ENCODE peak calls at places on chromosomes 12 and 14, in ten cellular contexts. One of them, this sample, is unnamed.

GRCh38 chr12:583251-583869 is 79.9 kb downstream of the NINJ2 start:
- DNase-seq in GM04504: no peak
- DNase-seq in HEK293T: no peak
- DNase-seq in non-pigmented ciliary epithelial cell: no peak
- DNase-seq in stimulated activated CD4-positive, alpha-beta T cell treated with anti-CD3 and anti-CD28 coated beads, TNF-alpha, amount 100 ng/mL, for 4 hours: no peak
- DNase-seq in nephron progenitor cell: peak
- DNase-seq in T-cell: no peak
- DNase-seq in left lung: no peak
- DNase-seq in HS-5: no peak
- DNase-seq in stimulated activated CD8-positive, alpha-beta memory T cell treated with anti-CD3 and anti-CD28 coated beads, Interleukin-4, amount 100 ng/mL, for 1 hour: no peak
- DNase-seq in this sample: no peak

GRCh38 chr12:50569876-50570275 is 65.1 kb downstream of the DIP2B start:
- DNase-seq in GM04504: no peak
- DNase-seq in HEK293T: no peak
- DNase-seq in non-pigmented ciliary epithelial cell: no peak
- DNase-seq in stimulated activated CD4-positive, alpha-beta T cell treated with anti-CD3 and anti-CD28 coated beads, TNF-alpha, amount 100 ng/mL, for 4 hours: no peak
- DNase-seq in nephron progenitor cell: no peak
- DNase-seq in T-cell: no peak
- DNase-seq in left lung: no peak
- DNase-seq in HS-5: no peak
- DNase-seq in stimulated activated CD8-positive, alpha-beta memory T cell treated with anti-CD3 and anti-CD28 coated beads, Interleukin-4, amount 100 ng/mL, for 1 hour: no peak
- DNase-seq in this sample: no peak

GRCh38 chr14:91727121-91727520 is 4.8 kb downstream of the CATSPERB start:
- DNase-seq in GM04504: no peak
- DNase-seq in HEK293T: no peak
- DNase-seq in non-pigmented ciliary epithelial cell: no peak
- DNase-seq in stimulated activated CD4-positive, alpha-beta T cell treated with anti-CD3 and anti-CD28 coated beads, TNF-alpha, amount 100 ng/mL, for 4 hours: no peak
- DNase-seq in nephron progenitor cell: no peak
- DNase-seq in T-cell: no peak
- DNase-seq in left lung: no peak
- DNase-seq in HS-5: no peak
- DNase-seq in stimulated activated CD8-positive, alpha-beta memory T cell treated with anti-CD3 and anti-CD28 coated beads, Interleukin-4, amount 100 ng/mL, for 1 hour: no peak
- DNase-seq in this sample: no peak

GRCh38 chr12:90036641-90037040 is 328.0 kb upstream of the ATP2B1 start:
- DNase-seq in GM04504: no peak
- DNase-seq in HEK293T: no peak
- DNase-seq in non-pigmented ciliary epithelial cell: no peak
- DNase-seq in stimulated activated CD4-positive, alpha-beta T cell treated with anti-CD3 and anti-CD28 coated beads, TNF-alpha, amount 100 ng/mL, for 4 hours: no peak
- DNase-seq in nephron progenitor cell: no peak
- DNase-seq in T-cell: no peak
- DNase-seq in left lung: no peak
- DNase-seq in HS-5: peak
- DNase-seq in stimulated activated CD8-positive, alpha-beta memory T cell treated with anti-CD3 and anti-CD28 coated beads, Interleukin-4, amount 100 ng/mL, for 1 hour: no peak
- DNase-seq in this sample: no peak

GRCh38 chr12:3463927-3464326 is 27.1 kb upstream of the PRMT8 start:
- DNase-seq in GM04504: no peak
- DNase-seq in HEK293T: no peak
- DNase-seq in non-pigmented ciliary epithelial cell: no peak
- DNase-seq in stimulated activated CD4-positive, alpha-beta T cell treated with anti-CD3 and anti-CD28 coated beads, TNF-alpha, amount 100 ng/mL, for 4 hours: no peak
- DNase-seq in nephron progenitor cell: no peak
- DNase-seq in T-cell: no peak
- DNase-seq in left lung: no peak
- DNase-seq in HS-5: no peak
- DNase-seq in stimulated activated CD8-positive, alpha-beta memory T cell treated with anti-CD3 and anti-CD28 coated beads, Interleukin-4, amount 100 ng/mL, for 1 hour: no peak
- DNase-seq in this sample: no peak

GRCh38 chr12:70609203-70609602 is 28.0 kb downstream of the PTPRB start:
- DNase-seq in GM04504: no peak
- DNase-seq in HEK293T: peak
- DNase-seq in non-pigmented ciliary epithelial cell: no peak
- DNase-seq in stimulated activated CD4-positive, alpha-beta T cell treated with anti-CD3 and anti-CD28 coated beads, TNF-alpha, amount 100 ng/mL, for 4 hours: no peak
- DNase-seq in nephron progenitor cell: no peak
- DNase-seq in T-cell: no peak
- DNase-seq in left lung: no peak
- DNase-seq in HS-5: no peak
- DNase-seq in stimulated activated CD8-positive, alpha-beta memory T cell treated with anti-CD3 and anti-CD28 coated beads, Interleukin-4, amount 100 ng/mL, for 1 hour: no peak
- DNase-seq in this sample: no peak

GRCh38 chr12:104276192-104277131 is 27.1 kb upstream of the EID3 start:
- DNase-seq in GM04504: no peak
- DNase-seq in HEK293T: no peak
- DNase-seq in non-pigmented ciliary epithelial cell: no peak
- DNase-seq in stimulated activated CD4-positive, alpha-beta T cell treated with anti-CD3 and anti-CD28 coated beads, TNF-alpha, amount 100 ng/mL, for 4 hours: no peak
- DNase-seq in nephron progenitor cell: no peak
- DNase-seq in T-cell: no peak
- DNase-seq in left lung: peak
- DNase-seq in HS-5: no peak
- DNase-seq in stimulated activated CD8-positive, alpha-beta memory T cell treated with anti-CD3 and anti-CD28 coated beads, Interleukin-4, amount 100 ng/mL, for 1 hour: no peak
- DNase-seq in this sample: no peak

GRCh38 chr12:117158911-117159310 is 31.4 kb downstream of the FBXO21 start:
- DNase-seq in GM04504: no peak
- DNase-seq in HEK293T: no peak
- DNase-seq in non-pigmented ciliary epithelial cell: peak
- DNase-seq in stimulated activated CD4-positive, alpha-beta T cell treated with anti-CD3 and anti-CD28 coated beads, TNF-alpha, amount 100 ng/mL, for 4 hours: no peak
- DNase-seq in nephron progenitor cell: no peak
- DNase-seq in T-cell: no peak
- DNase-seq in left lung: no peak
- DNase-seq in HS-5: peak
- DNase-seq in stimulated activated CD8-positive, alpha-beta memory T cell treated with anti-CD3 and anti-CD28 coated beads, Interleukin-4, amount 100 ng/mL, for 1 hour: no peak
- DNase-seq in this sample: no peak

GRCh38 chr14:98062083-98062482 is 1209.9 kb downstream of the BCL11B start:
- DNase-seq in GM04504: no peak
- DNase-seq in HEK293T: no peak
- DNase-seq in non-pigmented ciliary epithelial cell: no peak
- DNase-seq in stimulated activated CD4-positive, alpha-beta T cell treated with anti-CD3 and anti-CD28 coated beads, TNF-alpha, amount 100 ng/mL, for 4 hours: no peak
- DNase-seq in nephron progenitor cell: no peak
- DNase-seq in T-cell: no peak
- DNase-seq in left lung: no peak
- DNase-seq in HS-5: no peak
- DNase-seq in stimulated activated CD8-positive, alpha-beta memory T cell treated with anti-CD3 and anti-CD28 coated beads, Interleukin-4, amount 100 ng/mL, for 1 hour: no peak
- DNase-seq in this sample: no peak

GRCh38 chr14:95504135-95505029 is 12.1 kb downstream of the SYNE3 start:
- DNase-seq in GM04504: no peak
- DNase-seq in HEK293T: no peak
- DNase-seq in non-pigmented ciliary epithelial cell: no peak
- DNase-seq in stimulated activated CD4-positive, alpha-beta T cell treated with anti-CD3 and anti-CD28 coated beads, TNF-alpha, amount 100 ng/mL, for 4 hours: no peak
- DNase-seq in nephron progenitor cell: no peak
- DNase-seq in T-cell: no peak
- DNase-seq in left lung: no peak
- DNase-seq in HS-5: no peak
- DNase-seq in stimulated activated CD8-positive, alpha-beta memory T cell treated with anti-CD3 and anti-CD28 coated beads, Interleukin-4, amount 100 ng/mL, for 1 hour: no peak
- DNase-seq in this sample: no peak

This sample was measured in epithelial cell of prostate.